ENCODE peak calls at places on chromosomes 6 and 20, in ten cellular contexts. L, F, B, I, A, D, K, E, T and O are unnamed samples.

GRCh38 chr6:127121637-127121960 is 3.1 kb downstream of the RSPO3 start:
- DNase-seq in T (no peak), I (no peak), K (no peak), D (no peak), F (no peak), B (no peak), A (no peak), L (no peak), E (no peak), O (no peak)

GRCh38 chr6:163635731-163636344 is 221.3 kb downstream of the QKI start:
- DNase-seq in A (no peak), L (no peak), T (peak; percentile 46), B (no peak), F (no peak), E (no peak), I (no peak), D (no peak), K (no peak), O (no peak)

GRCh38 chr6:20352346-20352745 is 49.3 kb upstream of the E2F3 start:
- DNase-seq in A (no peak), K (no peak), T (no peak), F (no peak), L (no peak), I (no peak), D (no peak), B (peak; percentile 36), E (no peak), O (no peak)

GRCh38 chr20:32598606-32599005 is 13.5 kb upstream of the NOL4L start:
- DNase-seq in E (no peak), B (no peak), T (no peak), A (no peak), K (no peak), D (no peak), I (no peak), F (no peak), L (no peak), O (no peak)

GRCh38 chr6:95216560-95216959 is 360.8 kb upstream of the MANEA start:
- DNase-seq in I (no peak), K (no peak), B (no peak), T (no peak), F (no peak), E (no peak), A (no peak), L (no peak), D (no peak), O (no peak)

GRCh38 chr6:148885154-148885870 is 138.5 kb downstream of the UST start:
- DNase-seq in B (no peak), F (peak; percentile 72), D (no peak), L (no peak), A (peak; percentile 90), E (no peak), I (no peak), T (no peak), K (no peak), O (no peak)

GRCh38 chr6:111817451-111818146 is 55.7 kb downstream of the FYN start:
- DNase-seq in D (no peak), B (no peak), I (no peak), A (no peak), E (no peak), K (no peak), T (no peak), F (no peak), L (no peak), O (no peak)

GRCh38 chr6:13461805-13462204 is 25.6 kb downstream of the GFOD1 start:
- DNase-seq in D (no peak), B (peak; percentile 48), E (no peak), F (no peak), I (no peak), T (no peak), A (no peak), L (no peak), K (peak; percentile 41), O (no peak)

GRCh38 chr6:49698538-49699205 is 14.7 kb downstream of the CRISP2 start:
- DNase-seq in A (no peak), T (no peak), E (no peak), D (no peak), B (no peak), I (no peak), K (no peak), F (no peak), L (no peak), O (no peak)

GRCh38 chr6:47047479-47048411 is 5.6 kb upstream of the ADGRF1 start:
- DNase-seq in E (peak; percentile 72), F (peak; percentile 80), I (peak; percentile 56), A (peak; percentile 89), D (peak; percentile 52), T (peak; percentile 92), B (peak; percentile 90), K (peak; percentile 61), L (peak; percentile 60), O (no peak)

GRCh38 chr6:47044418-47044817 is 2.3 kb upstream of the ADGRF1 start:
- DNase-seq in T (no peak), B (no peak), I (no peak), L (peak; percentile 27), K (no peak), D (peak; percentile 17), A (peak; percentile 81), E (peak; percentile 52), F (peak; percentile 91), O (no peak)

GRCh38 chr6:47041741-47042140 is 391 bp downstream of the ADGRF1 start:
- DNase-seq in K (no peak), D (no peak), T (no peak), F (peak; percentile 36), B (no peak), I (no peak), E (no peak), L (no peak), A (peak; percentile 22), O (no peak)

GRCh38 chr6:47047097-47047478 is 5.0 kb upstream of the ADGRF1 start:
- DNase-seq in K (no peak), E (no peak), F (no peak), A (no peak), B (no peak), D (no peak), I (no peak), L (no peak), T (no peak), O (no peak)

DNA sequence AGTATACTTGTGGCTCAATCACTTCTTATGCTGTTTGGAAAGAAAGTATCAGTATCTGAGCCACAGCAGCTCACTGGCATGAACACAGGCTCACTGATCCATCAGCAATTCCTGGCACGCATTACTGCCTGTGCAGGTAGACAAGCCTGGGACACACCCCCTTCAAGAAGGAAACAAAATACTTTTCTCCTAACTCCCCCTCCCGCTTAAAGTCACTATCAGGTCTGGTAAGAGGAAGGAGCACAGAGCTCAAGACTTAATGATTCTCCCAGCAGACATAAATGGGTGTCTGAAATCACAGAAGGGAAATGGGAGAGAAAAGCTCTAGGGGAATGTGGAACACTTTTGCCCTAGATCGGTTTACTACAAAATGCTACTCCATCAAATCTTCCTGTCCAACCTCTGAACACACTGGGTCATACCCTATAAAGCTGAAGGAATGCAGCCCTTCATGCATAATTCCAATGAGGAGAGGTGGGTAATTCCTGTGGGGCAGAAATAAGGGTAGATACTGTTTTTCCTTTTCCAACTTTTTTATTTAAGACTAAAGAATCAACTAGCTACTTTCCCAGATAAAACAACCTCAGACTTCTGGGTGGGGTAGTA is at the start of gene ADGRF1:
- DNase-seq in F (peak; percentile 75), E (peak; percentile 72), B (no peak), A (peak; percentile 24), L (peak; percentile 34), D (peak; percentile 21), K (peak; percentile 50), T (peak; percentile 17), I (no peak), O (no peak)
- H3K27ac ChIP-seq in F (peak within 1 kb of the TSS; percentile 77), E (peak within 1 kb of the TSS; percentile 98), B (no peak within 1 kb of the TSS), A (no peak within 1 kb of the TSS), L (no peak within 1 kb of the TSS), D (no peak within 1 kb of the TSS), K (no peak within 1 kb of the TSS), T (no peak within 1 kb of the TSS), I (no peak within 1 kb of the TSS), O (no peak within 1 kb of the TSS)

GRCh38 chr6:38371312-38371672 is 268.4 kb downstream of the BTBD9 start:
- DNase-seq in K (no peak), F (no peak), E (no peak), I (no peak), A (no peak), L (peak; percentile 20), T (no peak), B (no peak), D (no peak), O (no peak)

GRCh38 chr6:38364127-38364526 is 275.6 kb downstream of the BTBD9 start:
- DNase-seq in D (no peak), I (no peak), A (no peak), F (no peak), E (no peak), B (no peak), T (no peak), L (no peak), K (no peak), O (no peak)

GRCh38 chr6:38364775-38365174 is 275.0 kb downstream of the BTBD9 start:
- DNase-seq in D (no peak), F (peak; percentile 40), A (no peak), I (no peak), T (no peak), B (no peak), L (no peak), E (no peak), K (no peak), O (no peak)

GRCh38 chr6:38370653-38371311 is 268.9 kb downstream of the BTBD9 start:
- DNase-seq in I (no peak), T (no peak), A (no peak), B (no peak), E (no peak), K (no peak), D (no peak), F (no peak), L (no peak), O (no peak)

DNA sequence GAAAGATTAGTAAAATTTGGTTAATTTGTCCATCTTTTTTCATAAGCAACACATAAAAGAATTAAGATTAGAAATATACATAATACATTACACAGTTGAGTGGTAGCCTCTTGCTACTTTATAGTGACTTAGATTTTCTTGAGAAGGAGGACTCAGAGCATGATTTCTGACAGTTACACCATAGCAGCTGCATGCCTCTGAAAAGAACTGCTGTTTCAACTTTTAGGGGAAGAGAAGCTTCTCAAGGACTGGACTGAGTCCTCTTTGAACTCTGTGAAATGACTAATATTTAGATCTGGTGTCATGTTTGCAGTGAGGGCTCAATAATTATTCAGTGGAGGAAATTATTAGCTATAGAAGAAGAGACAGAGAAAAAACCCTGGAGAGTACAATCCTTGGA is 272.5 kb downstream of the BTBD9 start:
- DNase-seq in T (no peak), I (no peak), B (no peak), E (no peak), K (no peak), A (no peak), F (no peak), L (no peak), D (no peak), O (no peak)
- H3K4me1 ChIP-seq in T (no peaks in the 10 kb centered on the region), I (peaks cover 18% of the 10 kb centered on the region), B (peaks cover 4% of the 10 kb centered on the region), E (no peaks in the 10 kb centered on the region), K (peaks cover 14% of the 10 kb centered on the region), A (no peaks in the 10 kb centered on the region), F (no peaks in the 10 kb centered on the region), L (no peaks in the 10 kb centered on the region), D (no peaks in the 10 kb centered on the region), O (no peaks in the 10 kb centered on the region)

GRCh38 chr6:30743099-30744053 is 889 bp upstream of the FLOT1 start:
- DNase-seq in E (no peak), K (no peak), B (no peak), A (no peak), F (no peak), I (no peak), L (peak; percentile 62), D (peak; percentile 47), T (no peak), O (no peak)
- H3K27ac ChIP-seq in E (peak overlapping the region; percentile 93), K (peak overlapping the region; percentile 98), B (peak overlapping the region; percentile 42), A (peak overlapping the region; percentile 95), F (peak overlapping the region; percentile 85), I (peak overlapping the region; percentile 96), L (peak overlapping the region; percentile 98), D (peak overlapping the region; percentile 97), T (peak overlapping the region; percentile 76), O (peak overlapping the region; percentile 92)

GRCh38 chr6:35718911-35719381 is 17.9 kb upstream of the ARMC12 start:
- DNase-seq in F (no peak), B (peak; percentile 62), A (no peak), K (no peak), D (no peak), I (no peak), T (no peak), E (no peak), L (no peak), O (no peak)
- H3K4me1 ChIP-seq in F (peaks cover 14% of the 10 kb centered on the region), B (peaks cover 8% of the 10 kb centered on the region), A (peaks cover 10% of the 10 kb centered on the region), K (peaks cover 3% of the 10 kb centered on the region), D (peaks cover 52% of the 10 kb centered on the region), I (peaks cover 57% of the 10 kb centered on the region), T (peaks cover 40% of the 10 kb centered on the region), E (no peaks in the 10 kb centered on the region), L (peaks cover 21% of the 10 kb centered on the region), O (peaks cover 60% of the 10 kb centered on the region)